ENCODE peak calls at places on chromosomes 2 and 18, in nine cellular contexts. M, P, T, X, U, J, V, D and O are unnamed samples.

GRCh38 chr2:128562471-128563347 is 244.0 kb upstream of the HS6ST1 start:
- DNase-seq in V (no peak), J (no peak), X (no peak), D (no peak), M (no peak), T (peak), U (no peak), P (no peak), O (no peak)

GRCh38 chr2:241035142-241035817 is 36.9 kb downstream of the SNED1 start:
- DNase-seq in V (no peak), U (no peak), M (no peak), P (no peak), D (no peak), T (no peak), J (no peak), X (no peak), O (no peak)

GRCh38 chr2:8064608-8065007 is 617.2 kb upstream of the ID2 start:
- DNase-seq in J (no peak), P (no peak), D (no peak), X (no peak), T (no peak), M (no peak), V (no peak), U (no peak), O (no peak)

GRCh38 chr2:21234721-21235120 is 111.0 kb downstream of the TDRD15 start:
- DNase-seq in J (no peak), M (no peak), V (no peak), U (no peak), T (no peak), D (no peak), P (no peak), X (no peak), O (peak)

GRCh38 chr2:222319576-222320440 is 21.0 kb upstream of the PAX3 start:
- DNase-seq in X (no peak), T (no peak), U (peak), D (peak), P (peak), V (no peak), J (no peak), M (no peak), O (no peak)

GRCh38 chr18:59382388-59382787 is 23.3 kb upstream of the LMAN1 start:
- DNase-seq in T (peak), X (no peak), M (no peak), J (no peak), D (no peak), V (no peak), U (no peak), P (no peak), O (no peak)

GRCh38 chr18:54712315-54712714 is 116.0 kb upstream of the RAB27B start:
- DNase-seq in V (no peak), U (peak), X (no peak), T (peak), M (no peak), D (no peak), J (peak), P (peak), O (no peak)

GRCh38 chr18:22344908-22345670 is 72.6 kb downstream of the CTAGE1 start:
- DNase-seq in D (no peak), V (no peak), P (no peak), M (no peak), J (no peak), X (peak), U (no peak), T (no peak), O (no peak)

GRCh38 chr18:52670903-52671302 is 330.9 kb downstream of the DCC start:
- DNase-seq in X (no peak), T (peak), P (no peak), D (no peak), M (no peak), U (peak), J (no peak), V (no peak), O (peak)

GRCh38 chr2:112173646-112174319 is 35.6 kb downstream of the FBLN7 start:
- DNase-seq in X (no peak), M (no peak), P (no peak), D (peak), T (no peak), V (peak), J (no peak), U (no peak), O (no peak)

GRCh38 chr2:136119717-136120675 is 2.0 kb upstream of the CXCR4 start:
- DNase-seq in J (no peak), D (no peak), M (no peak), P (no peak), V (no peak), T (no peak), U (no peak), X (no peak), O (no peak)

GRCh38 chr2:154443919-154444318 is 254.6 kb upstream of the KCNJ3 start:
- DNase-seq in U (no peak), D (no peak), V (no peak), T (no peak), X (no peak), M (no peak), P (no peak), J (no peak), O (no peak)

GRCh38 chr2:200964498-200964897 is 1.0 kb upstream of the ORC2 start:
- DNase-seq in P (no peak), M (no peak), T (no peak), D (no peak), J (no peak), U (peak), V (no peak), X (no peak), O (no peak)

GRCh38 chr18:62399781-62400308 is 74.7 kb downstream of the TNFRSF11A start:
- DNase-seq in T (no peak), X (no peak), V (no peak), P (peak), D (no peak), J (no peak), M (peak), U (peak), O (no peak)